ENCODE peak calls at places on chromosome 16, in nine cellular contexts. One of them, this sample, is unnamed.

GRCh38 chr16:27539636-27540035 is 10.1 kb downstream of the GTF3C1 start:
- DNase-seq in HFF-Myc: no peak
- DNase-seq in HAP-1: no peak
- DNase-seq in OCI-LY7: no peak
- DNase-seq in A549: no peak
- DNase-seq in CD8-positive, alpha-beta memory T cell: no peak
- DNase-seq in SK-N-MC: no peak
- DNase-seq in heart right ventricle: no peak
- DNase-seq in BJ: no peak
- DNase-seq in this sample: no peak

GRCh38 chr16:79607587-79607986 is 7.0 kb upstream of the MAF start:
- DNase-seq in HFF-Myc: no peak
- DNase-seq in HAP-1: no peak
- DNase-seq in OCI-LY7: no peak
- DNase-seq in A549: peak; percentile 21
- DNase-seq in CD8-positive, alpha-beta memory T cell: no peak
- DNase-seq in SK-N-MC: no peak
- DNase-seq in heart right ventricle: no peak
- DNase-seq in BJ: no peak
- DNase-seq in this sample: no peak

GRCh38 chr16:57830890-57831484 is 28.7 kb upstream of the KIFC3 start:
- DNase-seq in HFF-Myc: no peak
- DNase-seq in HAP-1: no peak
- DNase-seq in OCI-LY7: no peak
- DNase-seq in A549: no peak
- DNase-seq in CD8-positive, alpha-beta memory T cell: no peak
- DNase-seq in SK-N-MC: no peak
- DNase-seq in heart right ventricle: no peak
- DNase-seq in BJ: no peak
- DNase-seq in this sample: no peak

GRCh38 chr16:88716601-88717001 is 10.3 kb downstream of the CTU2 start:
- DNase-seq in HFF-Myc: no peak
- DNase-seq in HAP-1: no peak
- DNase-seq in OCI-LY7: no peak
- DNase-seq in A549: no peak
- DNase-seq in CD8-positive, alpha-beta memory T cell: no peak
- DNase-seq in SK-N-MC: no peak
- DNase-seq in heart right ventricle: no peak
- DNase-seq in BJ: no peak
- DNase-seq in this sample: no peak

GRCh38 chr16:64269756-64270155 is 852.1 kb downstream of the CDH11 start:
- DNase-seq in HFF-Myc: no peak
- DNase-seq in HAP-1: no peak
- DNase-seq in OCI-LY7: no peak
- DNase-seq in A549: no peak
- DNase-seq in CD8-positive, alpha-beta memory T cell: no peak
- DNase-seq in SK-N-MC: no peak
- DNase-seq in heart right ventricle: no peak
- DNase-seq in BJ: no peak
- DNase-seq in this sample: no peak

GRCh38 chr16:67429053-67429798 is 1.7 kb upstream of the HSD11B2 start:
- DNase-seq in HFF-Myc: no peak
- DNase-seq in HAP-1: no peak
- DNase-seq in OCI-LY7: no peak
- DNase-seq in A549: no peak
- DNase-seq in CD8-positive, alpha-beta memory T cell: no peak
- DNase-seq in SK-N-MC: no peak
- DNase-seq in heart right ventricle: no peak
- DNase-seq in BJ: no peak
- DNase-seq in this sample: no peak

GRCh38 chr16:11205754-11206459 is 50.1 kb downstream of the SOCS1 start:
- DNase-seq in HFF-Myc: no peak
- DNase-seq in HAP-1: no peak
- DNase-seq in OCI-LY7: no peak
- DNase-seq in A549: no peak
- DNase-seq in CD8-positive, alpha-beta memory T cell: no peak
- DNase-seq in SK-N-MC: no peak
- DNase-seq in heart right ventricle: no peak
- DNase-seq in BJ: no peak
- DNase-seq in this sample: no peak

GRCh38 chr16:58732545-58733247 is 1.4 kb downstream of the GOT2 start:
- DNase-seq in HFF-Myc: no peak
- DNase-seq in HAP-1: no peak
- DNase-seq in OCI-LY7: peak; percentile 41
- DNase-seq in A549: no peak
- DNase-seq in CD8-positive, alpha-beta memory T cell: no peak
- DNase-seq in SK-N-MC: no peak
- DNase-seq in heart right ventricle: no peak
- DNase-seq in BJ: no peak
- DNase-seq in this sample: no peak

GRCh38 chr16:31707743-31708335 is 165.8 kb upstream of the ZNF267 start:
- DNase-seq in HFF-Myc: no peak
- DNase-seq in HAP-1: no peak
- DNase-seq in OCI-LY7: no peak
- DNase-seq in A549: no peak
- DNase-seq in CD8-positive, alpha-beta memory T cell: no peak
- DNase-seq in SK-N-MC: no peak
- DNase-seq in heart right ventricle: no peak
- DNase-seq in BJ: no peak
- DNase-seq in this sample: no peak

GRCh38 chr16:19238386-19238785 is 47.1 kb upstream of the CLEC19A start:
- DNase-seq in HFF-Myc: no peak
- DNase-seq in HAP-1: no peak
- DNase-seq in OCI-LY7: no peak
- DNase-seq in A549: no peak
- DNase-seq in CD8-positive, alpha-beta memory T cell: no peak
- DNase-seq in SK-N-MC: no peak
- DNase-seq in heart right ventricle: no peak
- DNase-seq in BJ: no peak
- DNase-seq in this sample: no peak

GRCh38 chr16:50591800-50592771 is 43.9 kb downstream of the NKD1 start:
- DNase-seq in HFF-Myc: no peak
- DNase-seq in HAP-1: no peak
- DNase-seq in OCI-LY7: no peak
- DNase-seq in A549: no peak
- DNase-seq in CD8-positive, alpha-beta memory T cell: no peak
- DNase-seq in SK-N-MC: no peak
- DNase-seq in heart right ventricle: peak; percentile 81
- DNase-seq in BJ: no peak
- DNase-seq in this sample: no peak

DNA sequence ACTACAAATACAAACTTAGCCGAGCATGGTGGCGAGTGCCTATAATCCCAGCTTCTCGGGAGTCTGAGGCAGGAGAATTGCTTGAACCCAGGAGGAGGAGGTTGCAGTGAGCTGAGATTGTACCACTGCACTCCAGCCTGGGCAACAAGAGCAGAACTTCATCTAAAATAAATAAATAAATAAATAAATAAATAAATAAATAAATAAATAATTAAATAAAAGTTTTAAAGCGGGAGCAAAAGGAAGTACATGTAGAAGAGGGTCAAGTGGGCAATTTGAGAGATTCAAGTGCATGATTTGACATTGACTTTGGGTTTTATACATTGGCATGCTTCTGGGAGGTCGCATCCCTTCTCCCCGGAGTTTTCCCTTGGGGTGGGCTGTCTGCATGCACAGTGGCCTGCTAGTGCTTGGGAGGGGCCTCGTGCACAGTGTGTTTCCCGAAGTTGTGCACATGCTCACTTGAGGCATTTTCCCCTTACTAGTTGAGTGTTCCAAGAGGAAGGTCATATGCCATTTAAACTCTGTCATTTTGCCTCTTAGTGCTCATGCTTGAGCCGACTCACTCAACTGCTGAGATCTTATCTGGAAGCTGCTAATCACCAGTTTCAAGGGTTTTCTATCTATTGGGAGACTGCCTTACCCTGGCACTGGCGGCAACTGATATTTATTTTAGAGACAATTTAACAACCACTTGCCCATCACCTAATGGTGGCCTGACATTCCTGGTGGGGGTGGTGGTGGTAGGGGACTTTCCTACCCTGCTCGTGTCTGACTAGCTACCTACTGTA is 193.2 kb upstream of the MPHOSPH6 start:
- DNase-seq in HFF-Myc: no peak
- DNase-seq in HAP-1: no peak
- DNase-seq in OCI-LY7: no peak
- DNase-seq in A549: no peak
- DNase-seq in CD8-positive, alpha-beta memory T cell: no peak
- DNase-seq in SK-N-MC: no peak
- DNase-seq in heart right ventricle: no peak
- DNase-seq in BJ: no peak
- DNase-seq in this sample: no peak
- H3K4me3 ChIP-seq in HFF-Myc: no peak overlapping the region
- H3K4me3 ChIP-seq in HAP-1: no peak overlapping the region
- H3K4me3 ChIP-seq in OCI-LY7: no peak overlapping the region
- H3K4me3 ChIP-seq in A549: no peak overlapping the region
- H3K4me3 ChIP-seq in CD8-positive, alpha-beta memory T cell: no peak overlapping the region
- H3K4me3 ChIP-seq in SK-N-MC: no peak overlapping the region
- H3K4me3 ChIP-seq in heart right ventricle: no peak overlapping the region
- H3K4me3 ChIP-seq in BJ: no peak overlapping the region
- H3K4me3 ChIP-seq in this sample: no peak overlapping the region

DNA sequence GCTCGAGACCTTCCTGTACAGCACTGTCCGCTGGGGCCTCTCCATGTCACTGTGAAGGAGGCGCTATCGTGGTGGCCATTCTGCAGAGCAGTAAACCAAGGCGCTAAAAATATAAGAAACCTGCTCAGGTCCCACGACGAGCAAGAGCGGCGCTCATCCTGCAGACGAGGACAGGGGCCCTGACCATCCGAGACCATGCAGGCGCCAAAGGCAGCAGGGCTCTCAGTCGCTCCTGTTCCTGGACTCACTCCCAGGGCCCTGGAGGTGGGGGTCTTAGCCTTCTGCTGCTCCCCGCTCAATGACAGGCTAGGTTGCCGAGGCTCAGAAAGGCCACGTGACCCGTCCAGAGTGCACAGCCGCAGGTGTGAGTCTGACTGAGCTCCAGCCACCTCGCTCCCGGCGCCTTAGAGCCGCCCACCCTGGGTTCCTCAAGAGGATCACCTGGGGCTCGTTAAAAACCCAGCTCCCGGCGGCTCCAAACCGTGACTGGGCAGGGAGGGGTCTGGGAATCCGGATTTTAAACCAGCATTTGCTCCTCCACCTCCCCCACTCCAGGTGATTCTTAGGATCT is 503 bp upstream of the ATP2C2 start:
- DNase-seq in HFF-Myc: no peak
- DNase-seq in HAP-1: no peak
- DNase-seq in OCI-LY7: no peak
- DNase-seq in A549: no peak
- DNase-seq in CD8-positive, alpha-beta memory T cell: no peak
- DNase-seq in SK-N-MC: no peak
- DNase-seq in heart right ventricle: no peak
- DNase-seq in BJ: no peak
- DNase-seq in this sample: no peak
- H3K4me3 ChIP-seq in HFF-Myc: no peak overlapping the region
- H3K4me3 ChIP-seq in HAP-1: no peak overlapping the region
- H3K4me3 ChIP-seq in OCI-LY7: no peak overlapping the region
- H3K4me3 ChIP-seq in A549: peak overlapping the region; percentile 46
- H3K4me3 ChIP-seq in CD8-positive, alpha-beta memory T cell: no peak overlapping the region
- H3K4me3 ChIP-seq in SK-N-MC: no peak overlapping the region
- H3K4me3 ChIP-seq in heart right ventricle: no peak overlapping the region
- H3K4me3 ChIP-seq in BJ: no peak overlapping the region
- H3K4me3 ChIP-seq in this sample: no peak overlapping the region

GRCh38 chr16:84293406-84293805 is 1.3 kb upstream of the WFDC1 start:
- DNase-seq in HFF-Myc: no peak
- DNase-seq in HAP-1: no peak
- DNase-seq in OCI-LY7: no peak
- DNase-seq in A549: no peak
- DNase-seq in CD8-positive, alpha-beta memory T cell: no peak
- DNase-seq in SK-N-MC: no peak
- DNase-seq in heart right ventricle: no peak
- DNase-seq in BJ: no peak
- DNase-seq in this sample: no peak

GRCh38 chr16:84294196-84295142 is at the start of gene WFDC1:
- DNase-seq in HFF-Myc: no peak
- DNase-seq in HAP-1: no peak
- DNase-seq in OCI-LY7: no peak
- DNase-seq in A549: no peak
- DNase-seq in CD8-positive, alpha-beta memory T cell: no peak
- DNase-seq in SK-N-MC: no peak
- DNase-seq in heart right ventricle: peak; percentile 29
- DNase-seq in BJ: no peak
- DNase-seq in this sample: no peak

GRCh38 chr16:84298376-84298899 is 3.8 kb downstream of the WFDC1 start:
- DNase-seq in HFF-Myc: no peak
- DNase-seq in HAP-1: no peak
- DNase-seq in OCI-LY7: no peak
- DNase-seq in A549: no peak
- DNase-seq in CD8-positive, alpha-beta memory T cell: no peak
- DNase-seq in SK-N-MC: no peak
- DNase-seq in heart right ventricle: no peak
- DNase-seq in BJ: no peak
- DNase-seq in this sample: no peak

GRCh38 chr16:84292032-84292431 is 2.6 kb upstream of the WFDC1 start:
- DNase-seq in HFF-Myc: no peak
- DNase-seq in HAP-1: no peak
- DNase-seq in OCI-LY7: no peak
- DNase-seq in A549: no peak
- DNase-seq in CD8-positive, alpha-beta memory T cell: no peak
- DNase-seq in SK-N-MC: no peak
- DNase-seq in heart right ventricle: no peak
- DNase-seq in BJ: no peak
- DNase-seq in this sample: no peak

DNA sequence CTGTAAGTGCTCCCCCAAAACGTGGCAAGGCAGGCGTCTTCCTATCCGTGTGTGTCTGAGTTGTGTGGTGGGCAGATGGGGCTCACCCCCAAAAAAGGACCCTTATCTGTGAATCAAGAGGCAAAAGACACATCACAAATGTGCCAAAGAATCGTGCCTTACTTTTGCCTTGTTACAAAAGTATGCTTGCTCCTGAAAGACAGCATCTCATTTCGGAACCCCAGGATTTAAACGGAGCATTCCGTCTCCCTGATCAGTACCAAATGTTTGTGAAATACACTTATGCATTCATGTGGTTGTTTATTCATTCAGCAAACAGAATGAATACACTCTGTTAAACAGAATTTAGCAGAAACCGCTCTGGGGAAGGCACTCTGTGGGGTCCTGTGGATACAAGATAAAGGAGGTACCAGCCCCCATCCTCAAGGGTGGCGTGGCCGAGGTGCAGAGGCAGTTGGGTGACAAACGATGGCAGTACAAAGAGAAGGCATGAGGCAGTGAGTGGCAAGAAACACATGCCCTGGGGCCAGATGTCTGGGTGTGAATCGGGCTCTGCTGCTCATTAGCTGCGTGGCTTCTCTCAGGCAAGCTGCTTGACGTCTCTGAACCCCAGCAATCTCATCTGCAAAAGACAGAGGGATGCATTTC is 649 bp downstream of the WFDC1 start:
- DNase-seq in HFF-Myc: no peak
- DNase-seq in HAP-1: no peak
- DNase-seq in OCI-LY7: no peak
- DNase-seq in A549: no peak
- DNase-seq in CD8-positive, alpha-beta memory T cell: no peak
- DNase-seq in SK-N-MC: no peak
- DNase-seq in heart right ventricle: no peak
- DNase-seq in BJ: no peak
- DNase-seq in this sample: no peak
- H3K4me3 ChIP-seq in HFF-Myc: no peak overlapping the region
- H3K4me3 ChIP-seq in HAP-1: no peak overlapping the region
- H3K4me3 ChIP-seq in OCI-LY7: no peak overlapping the region
- H3K4me3 ChIP-seq in A549: no peak overlapping the region
- H3K4me3 ChIP-seq in CD8-positive, alpha-beta memory T cell: no peak overlapping the region
- H3K4me3 ChIP-seq in SK-N-MC: no peak overlapping the region
- H3K4me3 ChIP-seq in heart right ventricle: peak overlapping the region; percentile 26
- H3K4me3 ChIP-seq in BJ: peak overlapping the region; percentile 40
- H3K4me3 ChIP-seq in this sample: no peak overlapping the region

GRCh38 chr16:77787452-77787851 is 912 bp upstream of the VAT1L start:
- DNase-seq in HFF-Myc: no peak
- DNase-seq in HAP-1: no peak
- DNase-seq in OCI-LY7: no peak
- DNase-seq in A549: no peak
- DNase-seq in CD8-positive, alpha-beta memory T cell: no peak
- DNase-seq in SK-N-MC: no peak
- DNase-seq in heart right ventricle: no peak
- DNase-seq in BJ: no peak
- DNase-seq in this sample: no peak
- H3K4me3 ChIP-seq in HFF-Myc: no peak overlapping the region
- H3K4me3 ChIP-seq in HAP-1: no peak overlapping the region
- H3K4me3 ChIP-seq in OCI-LY7: no peak overlapping the region
- H3K4me3 ChIP-seq in A549: no peak overlapping the region
- H3K4me3 ChIP-seq in CD8-positive, alpha-beta memory T cell: no peak overlapping the region
- H3K4me3 ChIP-seq in SK-N-MC: no peak overlapping the region
- H3K4me3 ChIP-seq in heart right ventricle: no peak overlapping the region
- H3K4me3 ChIP-seq in BJ: no peak overlapping the region
- H3K4me3 ChIP-seq in this sample: no peak overlapping the region

This sample was measured in Jurkat, Clone E6-1.